ENCODE peak calls at places on chromosomes 2 and 18, in seven cellular contexts. U, Y, H, M, J, S and D are unnamed samples.

GRCh38 chr18:72086421-72086820 is 457.7 kb downstream of the CBLN2 start:
- DNase-seq in H (no peak), M (peak; percentile 50), U (no peak), S (no peak), Y (no peak), J (no peak), D (no peak)

GRCh38 chr2:20626698-20627471 is 24.0 kb downstream of the HS1BP3 start:
- DNase-seq in H (no peak), S (peak; percentile 13), M (no peak), J (no peak), U (no peak), Y (no peak), D (no peak)

GRCh38 chr2:21643180-21643579 is 519.4 kb downstream of the TDRD15 start:
- DNase-seq in U (no peak), H (no peak), M (peak; percentile 9), Y (no peak), J (no peak), S (no peak), D (no peak)

GRCh38 chr2:27442282-27442980 is at the start of gene KRTCAP3:
- DNase-seq in Y (no peak), H (peak; percentile 80), S (peak; percentile 21), M (no peak), U (peak; percentile 34), J (no peak), D (peak; percentile 65)

GRCh38 chr2:42371621-42372473 is 10.8 kb upstream of the COX7A2L start:
- DNase-seq in M (no peak), J (no peak), U (no peak), S (no peak), H (no peak), Y (peak; percentile 42), D (no peak)

GRCh38 chr18:54960197-54960596 is 936 bp upstream of the CCDC68 start:
- DNase-seq in H (no peak), M (no peak), S (no peak), J (no peak), Y (no peak), U (no peak), D (no peak)

GRCh38 chr2:63846487-63846886 is 4.8 kb downstream of the UGP2 start:
- DNase-seq in M (no peak), U (no peak), Y (no peak), S (no peak), J (no peak), H (no peak), D (no peak)

GRCh38 chr2:59413751-59414570 is 1139.5 kb downstream of the BCL11A start:
- DNase-seq in U (no peak), Y (no peak), J (no peak), H (no peak), S (no peak), M (no peak), D (no peak)

GRCh38 chr18:78965917-78966878 is 13.4 kb upstream of the SALL3 start:
- DNase-seq in J (no peak), U (no peak), M (no peak), H (no peak), S (no peak), Y (no peak), D (no peak)

GRCh38 chr2:214019229-214019972 is 391.5 kb upstream of the VWC2L start:
- DNase-seq in M (peak; percentile 94), Y (peak; percentile 87), U (no peak), S (peak; percentile 42), H (no peak), J (peak; percentile 38), D (no peak)

DNA sequence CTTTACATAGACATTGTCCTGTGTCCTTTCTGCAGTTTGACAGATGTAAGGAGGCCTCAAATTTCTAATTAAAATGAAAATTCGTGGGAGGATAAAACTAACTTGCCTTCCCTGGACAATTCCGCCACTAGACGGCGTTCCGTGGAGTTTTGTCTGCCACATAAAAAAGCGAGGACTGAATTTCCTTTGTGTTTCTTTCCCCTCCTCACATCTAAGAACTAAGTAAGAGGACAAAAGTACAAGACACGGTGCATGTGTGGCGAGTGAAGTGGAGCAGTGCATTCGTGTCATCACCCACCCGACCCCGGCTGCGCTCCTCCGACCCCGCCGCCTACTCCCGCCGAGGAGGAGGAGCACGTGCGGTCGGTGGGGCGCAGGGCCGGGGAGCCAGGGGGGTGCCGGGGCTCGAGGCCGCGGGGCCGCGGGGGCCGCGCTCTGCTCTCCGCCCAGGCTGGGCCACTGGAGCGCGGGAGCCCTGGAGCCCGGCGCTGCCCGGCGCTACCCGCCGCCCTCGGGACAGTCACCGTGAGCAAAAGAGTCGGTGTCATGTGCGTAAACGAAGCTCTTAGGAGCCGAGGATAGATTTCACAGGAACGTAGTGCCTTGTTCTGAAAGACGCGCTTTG is 10.8 kb downstream of the TBR1 start:
- DNase-seq in H (peak; percentile 61), M (peak; percentile 46), J (no peak), U (no peak), Y (no peak), S (no peak), D (peak; percentile 28)
- TF ChIP-seq CTCF in H (peak; percentile 36), M (peak; percentile 83), J (peak; percentile 23), U (no peak), Y (peak; percentile 67), S (peak; percentile 20), D (peak; percentile 23)

GRCh38 chr2:135741395-135742306 is at the start of gene UBXN4:
- DNase-seq in Y (peak; percentile 94), J (peak; percentile 91), S (peak; percentile 97), U (peak; percentile 97), H (peak; percentile 95), M (peak; percentile 100), D (peak; percentile 95)

GRCh38 chr2:135742307-135742838 is 718 bp downstream of the UBXN4 start:
- DNase-seq in J (peak; percentile 21), Y (no peak), H (peak; percentile 68), M (peak; percentile 69), S (no peak), U (peak; percentile 52), D (peak; percentile 63)

GRCh38 chr2:135743860-135744259 is 2.2 kb downstream of the UBXN4 start:
- DNase-seq in H (no peak), S (no peak), U (no peak), M (peak; percentile 8), J (no peak), Y (no peak), D (no peak)

GRCh38 chr2:135745545-135745944 is 3.9 kb downstream of the UBXN4 start:
- DNase-seq in S (no peak), U (no peak), J (no peak), H (no peak), Y (no peak), M (peak; percentile 82), D (no peak)

DNA sequence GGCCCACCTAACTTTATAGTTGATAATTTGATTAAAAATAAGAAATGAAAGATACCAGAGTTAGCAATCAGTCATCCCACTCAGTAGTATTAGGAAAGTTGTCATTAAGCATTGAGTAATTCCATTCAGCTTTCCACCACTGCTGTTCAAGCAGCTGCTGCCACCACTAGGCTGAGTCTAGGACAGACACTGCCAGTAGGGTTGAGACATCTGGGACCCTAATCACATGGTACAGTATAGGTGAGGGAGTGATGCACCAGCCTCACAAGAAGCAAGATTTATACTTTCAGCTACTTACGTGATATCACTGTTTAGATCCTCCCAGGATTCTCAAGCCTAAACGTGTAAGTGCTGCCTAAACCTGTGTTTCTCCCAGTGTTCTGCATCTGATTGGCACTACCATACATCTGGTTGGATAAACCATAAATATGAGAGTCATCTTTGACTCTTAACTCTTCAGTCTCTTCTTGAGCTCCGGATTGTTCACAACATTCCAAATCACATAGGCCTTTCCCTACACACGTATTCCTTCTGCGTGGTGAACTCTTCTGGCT is 3.2 kb downstream of the UBXN4 start:
- DNase-seq in M (peak; percentile 13), U (no peak), J (peak; percentile 73), H (peak; percentile 31), S (no peak), Y (no peak), D (peak; percentile 36)
- TF ChIP-seq CTCF in M (peak; percentile 18), U (no peak), J (peak; percentile 22), H (no peak), S (peak; percentile 7), Y (peak; percentile 26), D (peak; percentile 47)

DNA sequence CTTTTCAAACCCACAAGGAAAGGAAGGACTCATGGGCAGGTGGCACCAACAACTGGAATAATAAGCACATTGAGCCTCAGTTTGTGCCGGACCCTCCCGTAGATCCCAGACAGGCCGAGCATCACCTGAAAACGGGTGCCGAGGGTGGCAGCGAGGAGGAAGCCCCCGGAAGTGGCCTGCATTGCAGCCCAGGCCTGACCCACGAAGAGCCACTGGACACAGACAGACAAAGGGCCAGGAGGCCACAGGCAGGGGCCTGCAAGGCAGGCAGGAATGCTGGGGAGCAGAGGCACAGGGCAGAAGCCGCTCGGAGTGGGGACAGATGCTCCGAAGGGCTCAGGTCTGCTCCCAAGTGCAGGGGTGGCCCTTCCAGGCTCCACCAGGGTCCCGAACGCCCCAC is 31.7 kb downstream of the MTERF4 start:
- DNase-seq in M (no peak), S (no peak), Y (no peak), H (no peak), J (no peak), U (no peak), D (no peak)
- TF ChIP-seq CTCF in M (no peak), S (no peak), Y (no peak), H (no peak), J (no peak), U (no peak), D (no peak)

GRCh38 chr18:24727685-24728084 is 267.2 kb downstream of the HRH4 start:
- DNase-seq in Y (no peak), S (no peak), U (no peak), H (no peak), J (no peak), M (no peak), D (no peak)
- TF ChIP-seq CTCF in Y (no peak), S (no peak), U (no peak), H (no peak), J (no peak), M (no peak), D (no peak)

GRCh38 chr2:121727332-121727731 is 9.3 kb downstream of the NIFK start:
- DNase-seq in J (no peak), H (no peak), M (no peak), U (no peak), Y (no peak), S (no peak), D (no peak)
- TF ChIP-seq CTCF in J (no peak), H (no peak), M (no peak), U (no peak), Y (no peak), S (no peak), D (no peak)

GRCh38 chr18:47758000-47758399 is 172.5 kb downstream of the SMAD2 start:
- DNase-seq in S (no peak), M (no peak), Y (no peak), J (no peak), H (no peak), U (no peak), D (no peak)
- TF ChIP-seq CTCF in S (peak; percentile 8), M (peak; percentile 35), Y (peak; percentile 34), J (no peak), H (no peak), U (no peak), D (peak; percentile 25)